ENCODE peak calls at places on chromosomes 7 and 10, in eight cellular contexts. C is left ventricle myocardium inferior; F is hepatocyte; Q is thoracic aorta; K is body of pancreas; Y is fibroblast of lung; Z is SJCRH30; L is naive thymus-derived CD4-positive, alpha-beta T cell. B is an unnamed sample.
A peak's percentile ranks its signal among the peaks of the same experiment; 100 is the strongest.

GRCh38 chr10:43229208-43230061 is 37.4 kb downstream of the RASGEF1A start:
- DNase-seq in C (peak; percentile 13), F (peak; percentile 64), Q (no peak), K (peak; percentile 12), Y (no peak), Z (no peak), L (no peak), B (peak; percentile 61)

GRCh38 chr7:84790873-84791272 is 396.0 kb downstream of the SEMA3D start:
- DNase-seq in C (no peak), F (no peak), Q (no peak), K (no peak), Y (peak; percentile 18), Z (no peak), L (no peak), B (peak; percentile 19)

GRCh38 chr7:127349881-127350280 is 42.6 kb downstream of the ZNF800 start:
- DNase-seq in C (no peak), F (no peak), Q (no peak), K (no peak), Y (no peak), Z (no peak), L (no peak), B (no peak)

GRCh38 chr7:157615101-157615817 is 278.5 kb downstream of the DNAJB6 start:
- DNase-seq in C (peak; percentile 57), F (no peak), Q (no peak), K (no peak), Y (peak; percentile 84), Z (no peak), L (peak; percentile 27), B (peak; percentile 52)

GRCh38 chr10:2986341-2986933 is 80.9 kb upstream of the PFKP start:
- DNase-seq in C (no peak), F (no peak), Q (no peak), K (no peak), Y (no peak), Z (no peak), L (no peak), B (no peak)

GRCh38 chr10:22620140-22620857 is 94.1 kb downstream of the PIP4K2A start:
- DNase-seq in C (peak; percentile 78), F (no peak), Q (peak; percentile 90), K (peak; percentile 41), Y (peak; percentile 98), Z (no peak), L (no peak), B (peak; percentile 95)

GRCh38 chr7:135714534-135715009 is 13.4 kb downstream of the SLC13A4 start:
- DNase-seq in C (no peak), F (peak; percentile 12), Q (no peak), K (no peak), Y (peak; percentile 67), Z (peak; percentile 79), L (no peak), B (peak; percentile 96)

GRCh38 chr10:11397980-11398580 is 213.4 kb downstream of the USP6NL start:
- DNase-seq in C (peak; percentile 35), F (no peak), Q (no peak), K (no peak), Y (peak; percentile 63), Z (peak; percentile 17), L (no peak), B (peak; percentile 83)

GRCh38 chr10:107728807-107729206 is 564.3 kb upstream of the SORCS1 start:
- DNase-seq in C (no peak), F (no peak), Q (no peak), K (no peak), Y (no peak), Z (no peak), L (no peak), B (no peak)

GRCh38 chr10:35328404-35329037 is 7.8 kb upstream of the CCNY start:
- DNase-seq in C (no peak), F (no peak), Q (no peak), K (no peak), Y (peak; percentile 95), Z (no peak), L (no peak), B (peak; percentile 80)

GRCh38 chr10:91919651-91920050 is 3.9 kb upstream of the BTAF1 start:
- DNase-seq in C (no peak), F (no peak), Q (no peak), K (no peak), Y (no peak), Z (no peak), L (no peak), B (no peak)

GRCh38 chr10:69574571-69574978 is 1.4 kb upstream of the NEUROG3 start:
- DNase-seq in C (no peak), F (no peak), Q (no peak), K (no peak), Y (no peak), Z (no peak), L (no peak), B (no peak)

GRCh38 chr7:146956853-146957252 is 840.3 kb downstream of the CNTNAP2 start:
- DNase-seq in C (no peak), F (no peak), Q (no peak), K (no peak), Y (peak; percentile 7), Z (no peak), L (no peak), B (no peak)

GRCh38 chr10:102634696-102635095 is 9.6 kb upstream of the TRIM8 start:
- DNase-seq in C (no peak), F (no peak), Q (no peak), K (no peak), Y (no peak), Z (no peak), L (no peak), B (peak; percentile 61)

GRCh38 chr10:44660271-44660670 is 250.9 kb upstream of the TMEM72 start:
- DNase-seq in C (no peak), F (no peak), Q (no peak), K (no peak), Y (peak; percentile 59), Z (no peak), L (no peak), B (no peak)

GRCh38 chr7:19958309-19958896 is 185.0 kb upstream of the TMEM196 start:
- DNase-seq in C (no peak), F (no peak), Q (no peak), K (no peak), Y (peak; percentile 93), Z (no peak), L (no peak), B (peak; percentile 46)

GRCh38 chr10:132861884-132862461 is 76.0 kb upstream of the NKX6-2 start:
- DNase-seq in C (peak; percentile 12), F (no peak), Q (no peak), K (peak; percentile 3), Y (no peak), Z (no peak), L (no peak), B (no peak)

GRCh38 chr7:155763721-155764431 is 48.4 kb downstream of the SHH start:
- DNase-seq in C (no peak), F (peak; percentile 45), Q (no peak), K (no peak), Y (peak; percentile 16), Z (no peak), L (peak; percentile 51), B (no peak)

GRCh38 chr10:101716891-101717659 is 22.1 kb upstream of the FBXW4 start:
- DNase-seq in C (no peak), F (no peak), Q (no peak), K (no peak), Y (no peak), Z (no peak), L (no peak), B (no peak)

GRCh38 chr10:94481410-94481809 is 64.2 kb upstream of the HELLS start:
- DNase-seq in C (no peak), F (no peak), Q (no peak), K (no peak), Y (no peak), Z (no peak), L (no peak), B (no peak)

GRCh38 chr10:93437000-93437945 is 44.9 kb downstream of the MYOF start:
- DNase-seq in C (peak; percentile 69), F (peak; percentile 95), Q (peak; percentile 81), K (peak; percentile 44), Y (peak; percentile 100), Z (peak; percentile 69), L (no peak), B (peak; percentile 72)

GRCh38 chr10:101695404-101695732 is 398 bp upstream of the FBXW4 start:
- DNase-seq in C (no peak), F (no peak), Q (no peak), K (no peak), Y (no peak), Z (no peak), L (no peak), B (no peak)

GRCh38 chr7:134831862-134832261 is 52.4 kb downstream of the CALD1 start:
- DNase-seq in C (peak; percentile 55), F (no peak), Q (no peak), K (no peak), Y (no peak), Z (no peak), L (no peak), B (no peak)

GRCh38 chr7:149772236-149772820 is 1.1 kb downstream of the ZNF467 start:
- DNase-seq in C (no peak), F (peak; percentile 51), Q (no peak), K (peak; percentile 49), Y (no peak), Z (no peak), L (peak; percentile 30), B (no peak)

DNA sequence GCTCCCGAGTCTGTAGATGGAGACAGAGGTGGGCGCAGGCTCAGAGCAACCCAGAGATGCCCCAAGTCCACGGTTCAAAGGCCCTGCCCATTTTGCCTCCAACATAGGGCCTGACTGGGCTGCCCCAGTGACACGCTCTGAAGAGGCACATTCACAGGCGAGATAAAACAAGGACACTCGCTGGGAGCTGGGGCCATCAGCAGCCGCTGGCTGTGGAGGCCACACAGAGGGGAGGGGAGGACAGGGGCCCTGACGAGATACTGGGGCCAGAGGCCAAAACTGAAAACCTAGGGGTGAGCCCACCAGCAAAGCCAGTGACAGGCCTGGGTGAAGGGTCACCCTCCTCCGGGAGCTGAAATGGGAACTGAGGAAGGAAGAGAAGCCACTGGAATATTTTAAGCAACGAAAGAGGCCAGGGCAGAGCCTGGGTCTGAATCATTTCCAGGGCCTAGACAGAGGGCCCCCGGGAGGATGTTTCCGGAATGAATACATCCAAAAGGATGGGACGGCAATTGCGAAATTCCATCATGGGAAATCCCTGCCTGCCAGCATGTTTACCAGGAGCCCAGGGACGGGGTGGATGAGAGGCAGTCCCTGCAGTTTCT is 28.8 kb upstream of the HSPA12A start:
- DNase-seq in C (peak; percentile 67), F (peak; percentile 72), Q (no peak), K (peak; percentile 33), Y (peak; percentile 81), Z (no peak), L (no peak), B (peak; percentile 97)
- H3K27ac ChIP-seq in C (peak overlapping the region; percentile 72), F (peak overlapping the region; percentile 69), Q (no peak overlapping the region), K (no peak overlapping the region), Y (peak overlapping the region; percentile 75), Z (no peak overlapping the region), L (no peak overlapping the region), B (peak overlapping the region; percentile 65)

GRCh38 chr10:125072824-125073223 is 87.5 kb downstream of the CTBP2 start:
- DNase-seq in C (peak; percentile 3), F (no peak), Q (no peak), K (no peak), Y (no peak), Z (no peak), L (no peak), B (no peak)
- H3K36me3 ChIP-seq in C (peaks cover 12% of the 10 kb centered on the region), F (no peaks in the 10 kb centered on the region), Q (no peaks in the 10 kb centered on the region), K (no peaks in the 10 kb centered on the region), Y (peaks cover 8% of the 10 kb centered on the region), Z (peaks cover 12% of the 10 kb centered on the region), L (no peaks in the 10 kb centered on the region), B (peaks cover 17% of the 10 kb centered on the region)

GRCh38 chr10:30811665-30812017 is 182.1 kb upstream of the LYZL2 start:
- DNase-seq in C (no peak), F (no peak), Q (no peak), K (no peak), Y (no peak), Z (no peak), L (no peak), B (no peak)
- H3K27ac ChIP-seq in C (peak overlapping the region; percentile 77), F (peak overlapping the region; percentile 72), Q (peak overlapping the region; percentile 83), K (no peak overlapping the region), Y (peak overlapping the region; percentile 29), Z (no peak overlapping the region), L (no peak overlapping the region), B (no peak overlapping the region)

GRCh38 chr7:78535655-78536054 is 737.1 kb downstream of the PHTF2 start:
- DNase-seq in C (no peak), F (no peak), Q (no peak), K (no peak), Y (no peak), Z (no peak), L (no peak), B (no peak)
- H3K36me3 ChIP-seq in C (no peaks in the 10 kb centered on the region), F (no peaks in the 10 kb centered on the region), Q (no peaks in the 10 kb centered on the region), K (no peaks in the 10 kb centered on the region), Y (no peaks in the 10 kb centered on the region), Z (no peaks in the 10 kb centered on the region), L (no peaks in the 10 kb centered on the region), B (no peaks in the 10 kb centered on the region)